ENCODE peak calls at places on chromosomes 1 and 21, in nine cellular contexts. One of them, this sample, is unnamed.

GRCh38 chr1:170204121-170204520 is 58.4 kb downstream of the NTMT2 start:
- DNase-seq in effector memory CD4-positive, alpha-beta T cell: no peak
- DNase-seq in lower lobe of right lung: no peak
- DNase-seq in fibroblast of mammary gland: peak
- DNase-seq in CD8-positive, alpha-beta T cell: no peak
- DNase-seq in HL-60: no peak
- DNase-seq in AG04450: no peak
- DNase-seq in cardiac muscle cell: no peak
- DNase-seq in A549: no peak
- DNase-seq in this sample: no peak

GRCh38 chr1:2475571-2475970 is 518 bp upstream of the PLCH2 start:
- DNase-seq in effector memory CD4-positive, alpha-beta T cell: no peak
- DNase-seq in lower lobe of right lung: no peak
- DNase-seq in fibroblast of mammary gland: no peak
- DNase-seq in CD8-positive, alpha-beta T cell: no peak
- DNase-seq in HL-60: no peak
- DNase-seq in AG04450: no peak
- DNase-seq in cardiac muscle cell: no peak
- DNase-seq in A549: no peak
- DNase-seq in this sample: no peak

GRCh38 chr1:12180315-12180714 is 13.5 kb downstream of the TNFRSF1B start:
- DNase-seq in effector memory CD4-positive, alpha-beta T cell: no peak
- DNase-seq in lower lobe of right lung: peak
- DNase-seq in fibroblast of mammary gland: no peak
- DNase-seq in CD8-positive, alpha-beta T cell: no peak
- DNase-seq in HL-60: peak
- DNase-seq in AG04450: no peak
- DNase-seq in cardiac muscle cell: no peak
- DNase-seq in A549: no peak
- DNase-seq in this sample: no peak

GRCh38 chr1:183417691-183418491 is at the start of gene NMNAT2:
- DNase-seq in effector memory CD4-positive, alpha-beta T cell: no peak
- DNase-seq in lower lobe of right lung: peak
- DNase-seq in fibroblast of mammary gland: peak
- DNase-seq in CD8-positive, alpha-beta T cell: no peak
- DNase-seq in HL-60: no peak
- DNase-seq in AG04450: no peak
- DNase-seq in cardiac muscle cell: peak
- DNase-seq in A549: peak
- DNase-seq in this sample: no peak

GRCh38 chr1:77271851-77272250 is 10.0 kb upstream of the AK5 start:
- DNase-seq in effector memory CD4-positive, alpha-beta T cell: no peak
- DNase-seq in lower lobe of right lung: no peak
- DNase-seq in fibroblast of mammary gland: peak
- DNase-seq in CD8-positive, alpha-beta T cell: no peak
- DNase-seq in HL-60: no peak
- DNase-seq in AG04450: no peak
- DNase-seq in cardiac muscle cell: no peak
- DNase-seq in A549: no peak
- DNase-seq in this sample: no peak

GRCh38 chr1:44390277-44390676 is 14.8 kb upstream of the RNF220 start:
- DNase-seq in effector memory CD4-positive, alpha-beta T cell: no peak
- DNase-seq in lower lobe of right lung: no peak
- DNase-seq in fibroblast of mammary gland: peak
- DNase-seq in CD8-positive, alpha-beta T cell: no peak
- DNase-seq in HL-60: no peak
- DNase-seq in AG04450: peak
- DNase-seq in cardiac muscle cell: no peak
- DNase-seq in A549: peak
- DNase-seq in this sample: peak

GRCh38 chr1:17719874-17720273 is 35.3 kb upstream of the ACTL8 start:
- DNase-seq in effector memory CD4-positive, alpha-beta T cell: no peak
- DNase-seq in lower lobe of right lung: no peak
- DNase-seq in fibroblast of mammary gland: peak
- DNase-seq in CD8-positive, alpha-beta T cell: no peak
- DNase-seq in HL-60: no peak
- DNase-seq in AG04450: no peak
- DNase-seq in cardiac muscle cell: no peak
- DNase-seq in A549: no peak
- DNase-seq in this sample: no peak

GRCh38 chr1:43879414-43879813 is 54.2 kb upstream of the ARTN start:
- DNase-seq in effector memory CD4-positive, alpha-beta T cell: no peak
- DNase-seq in lower lobe of right lung: no peak
- DNase-seq in fibroblast of mammary gland: peak
- DNase-seq in CD8-positive, alpha-beta T cell: no peak
- DNase-seq in HL-60: no peak
- DNase-seq in AG04450: no peak
- DNase-seq in cardiac muscle cell: no peak
- DNase-seq in A549: no peak
- DNase-seq in this sample: peak

GRCh38 chr21:38219049-38219628 is 37.7 kb upstream of the KCNJ15 start:
- DNase-seq in effector memory CD4-positive, alpha-beta T cell: peak
- DNase-seq in lower lobe of right lung: peak
- DNase-seq in fibroblast of mammary gland: peak
- DNase-seq in CD8-positive, alpha-beta T cell: peak
- DNase-seq in HL-60: peak
- DNase-seq in AG04450: peak
- DNase-seq in cardiac muscle cell: peak
- DNase-seq in A549: peak
- DNase-seq in this sample: peak

GRCh38 chr1:68594851-68595250 is 98.0 kb upstream of the DEPDC1 start:
- DNase-seq in effector memory CD4-positive, alpha-beta T cell: no peak
- DNase-seq in lower lobe of right lung: no peak
- DNase-seq in fibroblast of mammary gland: peak
- DNase-seq in CD8-positive, alpha-beta T cell: no peak
- DNase-seq in HL-60: no peak
- DNase-seq in AG04450: no peak
- DNase-seq in cardiac muscle cell: no peak
- DNase-seq in A549: no peak
- DNase-seq in this sample: no peak

GRCh38 chr21:42925114-42925907 is at the start of gene ERVH48-1:
- DNase-seq in effector memory CD4-positive, alpha-beta T cell: no peak
- DNase-seq in lower lobe of right lung: no peak
- DNase-seq in fibroblast of mammary gland: no peak
- DNase-seq in CD8-positive, alpha-beta T cell: no peak
- DNase-seq in HL-60: no peak
- DNase-seq in AG04450: no peak
- DNase-seq in cardiac muscle cell: peak
- DNase-seq in A549: no peak
- DNase-seq in this sample: no peak

GRCh38 chr21:42921912-42922311 is 3.5 kb downstream of the ERVH48-1 start:
- DNase-seq in effector memory CD4-positive, alpha-beta T cell: no peak
- DNase-seq in lower lobe of right lung: no peak
- DNase-seq in fibroblast of mammary gland: no peak
- DNase-seq in CD8-positive, alpha-beta T cell: no peak
- DNase-seq in HL-60: no peak
- DNase-seq in AG04450: no peak
- DNase-seq in cardiac muscle cell: no peak
- DNase-seq in A549: no peak
- DNase-seq in this sample: no peak

GRCh38 chr21:42922918-42923317 is 2.5 kb downstream of the ERVH48-1 start:
- DNase-seq in effector memory CD4-positive, alpha-beta T cell: no peak
- DNase-seq in lower lobe of right lung: no peak
- DNase-seq in fibroblast of mammary gland: no peak
- DNase-seq in CD8-positive, alpha-beta T cell: no peak
- DNase-seq in HL-60: no peak
- DNase-seq in AG04450: no peak
- DNase-seq in cardiac muscle cell: no peak
- DNase-seq in A549: no peak
- DNase-seq in this sample: no peak

GRCh38 chr21:42923553-42924432 is 1.6 kb downstream of the ERVH48-1 start:
- DNase-seq in effector memory CD4-positive, alpha-beta T cell: peak
- DNase-seq in lower lobe of right lung: peak
- DNase-seq in fibroblast of mammary gland: peak
- DNase-seq in CD8-positive, alpha-beta T cell: peak
- DNase-seq in HL-60: peak
- DNase-seq in AG04450: peak
- DNase-seq in cardiac muscle cell: peak
- DNase-seq in A549: peak
- DNase-seq in this sample: peak

GRCh38 chr21:42924433-42924751 is 1.0 kb downstream of the ERVH48-1 start:
- DNase-seq in effector memory CD4-positive, alpha-beta T cell: no peak
- DNase-seq in lower lobe of right lung: no peak
- DNase-seq in fibroblast of mammary gland: no peak
- DNase-seq in CD8-positive, alpha-beta T cell: no peak
- DNase-seq in HL-60: no peak
- DNase-seq in AG04450: no peak
- DNase-seq in cardiac muscle cell: no peak
- DNase-seq in A549: no peak
- DNase-seq in this sample: no peak
- H3K4me3 ChIP-seq in effector memory CD4-positive, alpha-beta T cell: no peak
- H3K4me3 ChIP-seq in lower lobe of right lung: no peak
- H3K4me3 ChIP-seq in fibroblast of mammary gland: no peak
- H3K4me3 ChIP-seq in CD8-positive, alpha-beta T cell: no peak
- H3K4me3 ChIP-seq in HL-60: no peak
- H3K4me3 ChIP-seq in AG04450: no peak
- H3K4me3 ChIP-seq in cardiac muscle cell: no peak
- H3K4me3 ChIP-seq in A549: no peak
- H3K4me3 ChIP-seq in this sample: no peak

GRCh38 chr1:16092923-16093511 is 19.6 kb upstream of the FAM131C start:
- DNase-seq in effector memory CD4-positive, alpha-beta T cell: no peak
- DNase-seq in lower lobe of right lung: no peak
- DNase-seq in fibroblast of mammary gland: no peak
- DNase-seq in CD8-positive, alpha-beta T cell: no peak
- DNase-seq in HL-60: no peak
- DNase-seq in AG04450: no peak
- DNase-seq in cardiac muscle cell: no peak
- DNase-seq in A549: no peak
- DNase-seq in this sample: no peak

GRCh38 chr1:16095447-16095846 is 22.0 kb upstream of the FAM131C start:
- DNase-seq in effector memory CD4-positive, alpha-beta T cell: no peak
- DNase-seq in lower lobe of right lung: no peak
- DNase-seq in fibroblast of mammary gland: no peak
- DNase-seq in CD8-positive, alpha-beta T cell: no peak
- DNase-seq in HL-60: no peak
- DNase-seq in AG04450: no peak
- DNase-seq in cardiac muscle cell: no peak
- DNase-seq in A549: no peak
- DNase-seq in this sample: no peak

GRCh38 chr1:16092097-16092922 is 18.9 kb upstream of the FAM131C start:
- DNase-seq in effector memory CD4-positive, alpha-beta T cell: no peak
- DNase-seq in lower lobe of right lung: no peak
- DNase-seq in fibroblast of mammary gland: no peak
- DNase-seq in CD8-positive, alpha-beta T cell: no peak
- DNase-seq in HL-60: no peak
- DNase-seq in AG04450: no peak
- DNase-seq in cardiac muscle cell: no peak
- DNase-seq in A549: no peak
- DNase-seq in this sample: no peak

GRCh38 chr1:16094453-16095158 is 21.2 kb upstream of the FAM131C start:
- DNase-seq in effector memory CD4-positive, alpha-beta T cell: no peak
- DNase-seq in lower lobe of right lung: no peak
- DNase-seq in fibroblast of mammary gland: no peak
- DNase-seq in CD8-positive, alpha-beta T cell: no peak
- DNase-seq in HL-60: no peak
- DNase-seq in AG04450: no peak
- DNase-seq in cardiac muscle cell: no peak
- DNase-seq in A549: no peak
- DNase-seq in this sample: no peak

GRCh38 chr1:16093611-16094010 is 20.2 kb upstream of the FAM131C start:
- DNase-seq in effector memory CD4-positive, alpha-beta T cell: no peak
- DNase-seq in lower lobe of right lung: no peak
- DNase-seq in fibroblast of mammary gland: no peak
- DNase-seq in CD8-positive, alpha-beta T cell: no peak
- DNase-seq in HL-60: no peak
- DNase-seq in AG04450: no peak
- DNase-seq in cardiac muscle cell: no peak
- DNase-seq in A549: no peak
- DNase-seq in this sample: no peak
- H3K4me3 ChIP-seq in effector memory CD4-positive, alpha-beta T cell: no peak
- H3K4me3 ChIP-seq in lower lobe of right lung: no peak
- H3K4me3 ChIP-seq in fibroblast of mammary gland: no peak
- H3K4me3 ChIP-seq in CD8-positive, alpha-beta T cell: no peak
- H3K4me3 ChIP-seq in HL-60: no peak
- H3K4me3 ChIP-seq in AG04450: no peak
- H3K4me3 ChIP-seq in cardiac muscle cell: no peak
- H3K4me3 ChIP-seq in A549: no peak
- H3K4me3 ChIP-seq in this sample: no peak

GRCh38 chr1:157045251-157046218 is at the start of gene ARHGEF11:
- DNase-seq in effector memory CD4-positive, alpha-beta T cell: no peak
- DNase-seq in lower lobe of right lung: peak
- DNase-seq in fibroblast of mammary gland: peak
- DNase-seq in CD8-positive, alpha-beta T cell: peak
- DNase-seq in HL-60: peak
- DNase-seq in AG04450: peak
- DNase-seq in cardiac muscle cell: peak
- DNase-seq in A549: peak
- DNase-seq in this sample: peak

GRCh38 chr1:157040802-157041201 is 4.7 kb downstream of the ARHGEF11 start:
- DNase-seq in effector memory CD4-positive, alpha-beta T cell: no peak
- DNase-seq in lower lobe of right lung: no peak
- DNase-seq in fibroblast of mammary gland: peak
- DNase-seq in CD8-positive, alpha-beta T cell: no peak
- DNase-seq in HL-60: no peak
- DNase-seq in AG04450: peak
- DNase-seq in cardiac muscle cell: no peak
- DNase-seq in A549: no peak
- DNase-seq in this sample: no peak

GRCh38 chr1:157043685-157044084 is 1.9 kb downstream of the ARHGEF11 start:
- DNase-seq in effector memory CD4-positive, alpha-beta T cell: no peak
- DNase-seq in lower lobe of right lung: no peak
- DNase-seq in fibroblast of mammary gland: no peak
- DNase-seq in CD8-positive, alpha-beta T cell: no peak
- DNase-seq in HL-60: no peak
- DNase-seq in AG04450: no peak
- DNase-seq in cardiac muscle cell: no peak
- DNase-seq in A549: no peak
- DNase-seq in this sample: no peak

GRCh38 chr1:157044326-157044725 is 1.2 kb downstream of the ARHGEF11 start:
- DNase-seq in effector memory CD4-positive, alpha-beta T cell: no peak
- DNase-seq in lower lobe of right lung: no peak
- DNase-seq in fibroblast of mammary gland: no peak
- DNase-seq in CD8-positive, alpha-beta T cell: no peak
- DNase-seq in HL-60: no peak
- DNase-seq in AG04450: no peak
- DNase-seq in cardiac muscle cell: no peak
- DNase-seq in A549: no peak
- DNase-seq in this sample: no peak

DNA sequence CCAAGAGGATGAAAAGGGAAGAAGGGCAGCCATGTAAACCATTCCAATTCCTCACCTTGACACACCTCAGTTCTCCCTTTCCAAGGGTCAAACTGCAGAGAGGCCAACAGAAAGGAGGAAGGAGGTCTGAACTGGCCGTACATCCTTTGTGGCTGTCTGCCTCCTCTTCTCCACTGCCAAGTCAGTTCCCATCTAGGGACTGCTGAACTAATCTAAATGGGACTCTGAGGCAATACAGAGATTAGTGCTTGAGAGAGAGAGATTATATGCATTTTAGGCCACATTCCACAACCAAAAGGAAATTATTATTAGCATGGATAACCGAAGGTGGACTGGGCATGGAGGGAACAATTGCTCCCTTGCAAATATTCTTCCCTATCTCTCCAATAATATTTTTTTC is 2.7 kb downstream of the ARHGEF11 start:
- DNase-seq in effector memory CD4-positive, alpha-beta T cell: no peak
- DNase-seq in lower lobe of right lung: no peak
- DNase-seq in fibroblast of mammary gland: no peak
- DNase-seq in CD8-positive, alpha-beta T cell: no peak
- DNase-seq in HL-60: no peak
- DNase-seq in AG04450: no peak
- DNase-seq in cardiac muscle cell: no peak
- DNase-seq in A549: no peak
- DNase-seq in this sample: no peak
- H3K4me3 ChIP-seq in effector memory CD4-positive, alpha-beta T cell: no peak
- H3K4me3 ChIP-seq in lower lobe of right lung: peak
- H3K4me3 ChIP-seq in fibroblast of mammary gland: no peak
- H3K4me3 ChIP-seq in CD8-positive, alpha-beta T cell: no peak
- H3K4me3 ChIP-seq in HL-60: no peak
- H3K4me3 ChIP-seq in AG04450: peak
- H3K4me3 ChIP-seq in cardiac muscle cell: peak
- H3K4me3 ChIP-seq in A549: no peak
- H3K4me3 ChIP-seq in this sample: peak

GRCh38 chr1:72432645-72433267 is 150.4 kb upstream of the NEGR1 start:
- DNase-seq in effector memory CD4-positive, alpha-beta T cell: no peak
- DNase-seq in lower lobe of right lung: no peak
- DNase-seq in fibroblast of mammary gland: no peak
- DNase-seq in CD8-positive, alpha-beta T cell: no peak
- DNase-seq in HL-60: no peak
- DNase-seq in AG04450: no peak
- DNase-seq in cardiac muscle cell: no peak
- DNase-seq in A549: no peak
- DNase-seq in this sample: no peak
- H3K4me3 ChIP-seq in effector memory CD4-positive, alpha-beta T cell: no peak
- H3K4me3 ChIP-seq in lower lobe of right lung: no peak
- H3K4me3 ChIP-seq in fibroblast of mammary gland: no peak
- H3K4me3 ChIP-seq in CD8-positive, alpha-beta T cell: no peak
- H3K4me3 ChIP-seq in HL-60: no peak
- H3K4me3 ChIP-seq in AG04450: no peak
- H3K4me3 ChIP-seq in cardiac muscle cell: no peak
- H3K4me3 ChIP-seq in A549: no peak
- H3K4me3 ChIP-seq in this sample: no peak